ENCODE peak calls at places on chromosomes 16 and 17, in four cellular contexts. One of them, this sample, is unnamed.

GRCh38 chr17:74671031-74671771 is 41.5 kb downstream of the CD300LF start:
- DNase-seq in HepG2: peak; percentile 67
- DNase-seq in K562: peak; percentile 64
- DNase-seq in H1: peak; percentile 97
- DNase-seq in this sample: peak; percentile 80

GRCh38 chr17:81528651-81529436 is 667 bp downstream of the FSCN2 start:
- DNase-seq in HepG2: no peak
- DNase-seq in H1: no peak
- DNase-seq in K562: no peak
- DNase-seq in this sample: no peak

GRCh38 chr17:73316919-73317505 is 5.2 kb upstream of the CDC42EP4 start:
- DNase-seq in HepG2: no peak
- DNase-seq in K562: no peak
- DNase-seq in H1: no peak
- DNase-seq in this sample: no peak

GRCh38 chr17:82407255-82407654 is 10.9 kb upstream of the HEXD start:
- DNase-seq in H1: no peak
- DNase-seq in HepG2: no peak
- DNase-seq in K562: no peak
- DNase-seq in this sample: peak; percentile 33

GRCh38 chr17:10226930-10227695 is 28.7 kb upstream of the GAS7 start:
- DNase-seq in K562: peak; percentile 72
- DNase-seq in H1: peak; percentile 92
- DNase-seq in HepG2: peak; percentile 16
- DNase-seq in this sample: peak; percentile 55

GRCh38 chr17:64783556-64784352 is 121.6 kb upstream of the SMURF2 start:
- DNase-seq in HepG2: no peak
- DNase-seq in H1: no peak
- DNase-seq in K562: no peak
- DNase-seq in this sample: no peak

GRCh38 chr16:85522842-85523601 is 90.1 kb upstream of the GSE1 start:
- DNase-seq in H1: no peak
- DNase-seq in HepG2: no peak
- DNase-seq in K562: no peak
- DNase-seq in this sample: no peak

GRCh38 chr17:58047751-58048150 is 35.5 kb upstream of the DYNLL2 start:
- DNase-seq in H1: no peak
- DNase-seq in K562: no peak
- DNase-seq in HepG2: no peak
- DNase-seq in this sample: no peak

GRCh38 chr17:17413215-17413792 is 63.5 kb upstream of the MED9 start:
- DNase-seq in HepG2: peak; percentile 32
- DNase-seq in K562: no peak
- DNase-seq in H1: no peak
- DNase-seq in this sample: no peak

GRCh38 chr16:47395733-47396503 is 64.9 kb downstream of the ITFG1 start:
- DNase-seq in HepG2: no peak
- DNase-seq in H1: no peak
- DNase-seq in K562: no peak
- DNase-seq in this sample: no peak

GRCh38 chr16:68636064-68636551 is 9.0 kb upstream of the CDH3 start:
- DNase-seq in H1: no peak
- DNase-seq in HepG2: no peak
- DNase-seq in K562: no peak
- DNase-seq in this sample: peak; percentile 57

GRCh38 chr16:19757026-19757425 is 39.0 kb downstream of the IQCK start:
- DNase-seq in H1: no peak
- DNase-seq in K562: no peak
- DNase-seq in HepG2: no peak
- DNase-seq in this sample: no peak

GRCh38 chr17:28472871-28473497 is 460 bp upstream of the SLC13A2 start:
- DNase-seq in HepG2: no peak
- DNase-seq in H1: peak; percentile 28
- DNase-seq in K562: no peak
- DNase-seq in this sample: no peak

GRCh38 chr16:68281368-68282063 is 17.2 kb downstream of the SLC7A6 start:
- DNase-seq in K562: no peak
- DNase-seq in HepG2: peak; percentile 97
- DNase-seq in H1: no peak
- DNase-seq in this sample: no peak

GRCh38 chr16:89138513-89138795 is 33.1 kb upstream of the CDH15 start:
- DNase-seq in HepG2: no peak
- DNase-seq in K562: no peak
- DNase-seq in H1: no peak
- DNase-seq in this sample: no peak

GRCh38 chr16:61900482-61900881 is 135.8 kb downstream of the CDH8 start:
- DNase-seq in H1: no peak
- DNase-seq in K562: no peak
- DNase-seq in HepG2: no peak
- DNase-seq in this sample: peak; percentile 1

GRCh38 chr16:24151482-24151939 is 104.6 kb upstream of the CACNG3 start:
- DNase-seq in K562: no peak
- DNase-seq in HepG2: no peak
- DNase-seq in H1: no peak
- DNase-seq in this sample: no peak

GRCh38 chr16:11034005-11034404 is 89.6 kb downstream of the CLEC16A start:
- DNase-seq in H1: no peak
- DNase-seq in K562: no peak
- DNase-seq in HepG2: no peak
- DNase-seq in this sample: no peak

GRCh38 chr17:35795007-35795870 is at the start of gene MMP28:
- DNase-seq in HepG2: no peak
- DNase-seq in K562: peak; percentile 74
- DNase-seq in H1: peak; percentile 81
- DNase-seq in this sample: peak; percentile 70

GRCh38 chr16:24668481-24669001 is 60.9 kb upstream of the TNRC6A start:
- DNase-seq in H1: no peak
- DNase-seq in HepG2: no peak
- DNase-seq in K562: no peak
- DNase-seq in this sample: no peak

GRCh38 chr16:67910162-67910561 is 17.1 kb downstream of the PSKH1 start:
- DNase-seq in HepG2: no peak
- DNase-seq in H1: no peak
- DNase-seq in K562: no peak
- DNase-seq in this sample: no peak

GRCh38 chr17:30318190-30318589 is 15.7 kb downstream of the TMIGD1 start:
- DNase-seq in H1: no peak
- DNase-seq in K562: no peak
- DNase-seq in HepG2: no peak
- DNase-seq in this sample: no peak

GRCh38 chr17:76881408-76881807 is 13.2 kb downstream of the MGAT5B start:
- DNase-seq in H1: no peak
- DNase-seq in HepG2: no peak
- DNase-seq in K562: no peak
- DNase-seq in this sample: no peak

GRCh38 chr17:12979826-12980500 is 37.9 kb downstream of the ELAC2 start:
- DNase-seq in H1: no peak
- DNase-seq in K562: no peak
- DNase-seq in HepG2: no peak
- DNase-seq in this sample: no peak

GRCh38 chr17:18315498-18316360 is 636 bp downstream of the SMCR8 start:
- DNase-seq in HepG2: no peak
- DNase-seq in H1: no peak
- DNase-seq in K562: no peak
- DNase-seq in this sample: no peak

GRCh38 chr17:45293413-45294211 is 23.2 kb downstream of the MAP3K14 start:
- DNase-seq in K562: peak; percentile 28
- DNase-seq in HepG2: peak; percentile 58
- DNase-seq in H1: no peak
- DNase-seq in this sample: peak; percentile 93

GRCh38 chr17:50027639-50028206 is 28.2 kb upstream of the ITGA3 start:
- DNase-seq in H1: no peak
- DNase-seq in HepG2: no peak
- DNase-seq in K562: peak; percentile 7
- DNase-seq in this sample: peak; percentile 98

GRCh38 chr17:151004-151403 is 13.6 kb downstream of the SCGB1C2 start:
- DNase-seq in K562: no peak
- DNase-seq in H1: no peak
- DNase-seq in HepG2: peak; percentile 55
- DNase-seq in this sample: no peak

DNA sequence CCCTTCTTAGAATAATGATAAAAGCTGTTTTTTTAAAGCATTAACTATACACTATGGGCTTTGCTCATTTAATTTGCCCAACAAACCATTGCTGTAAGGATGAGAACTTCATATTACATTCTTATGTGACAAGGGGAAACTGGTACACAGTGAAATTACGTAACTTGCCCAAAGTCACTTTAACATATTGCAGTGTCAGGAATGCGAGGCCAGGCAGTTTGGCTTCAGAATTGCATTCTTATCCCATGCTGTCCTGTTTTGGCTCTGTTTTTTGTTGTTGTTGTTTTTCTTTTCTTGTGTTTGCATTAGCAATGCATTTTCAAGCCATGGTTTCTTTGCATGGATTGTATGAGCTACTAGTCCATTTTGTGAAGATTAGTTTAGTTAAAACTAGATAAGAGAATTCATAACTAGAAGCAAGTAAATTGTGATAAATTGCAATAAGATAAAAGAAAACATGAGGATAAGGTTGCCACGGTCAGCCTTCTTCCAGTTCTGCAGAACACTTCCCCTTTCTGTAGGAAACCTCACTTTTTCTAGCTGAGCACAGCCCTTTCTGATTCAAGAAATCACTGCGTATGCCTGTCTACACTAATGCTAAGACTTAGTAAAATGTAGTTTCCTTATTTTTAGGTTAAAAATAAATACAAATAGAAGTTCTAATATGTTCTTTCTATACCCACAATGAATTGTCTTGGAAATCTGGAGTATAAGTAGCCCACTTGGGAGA is 221.3 kb upstream of the KCNJ16 start:
- DNase-seq in HepG2: no peak
- DNase-seq in K562: no peak
- DNase-seq in H1: no peak
- DNase-seq in this sample: no peak
- TF ChIP-seq RNF2 in HepG2: no peak
- TF ChIP-seq RNF2 in K562: no peak
- TF ChIP-seq RNF2 in H1: no peak
- TF ChIP-seq RNF2 in this sample: no peak

GRCh38 chr17:38898291-38898679 is 27.1 kb upstream of the LASP1NB start:
- DNase-seq in H1: no peak
- DNase-seq in K562: no peak
- DNase-seq in HepG2: no peak
- DNase-seq in this sample: no peak
- TF ChIP-seq RNF2 in H1: no peak
- TF ChIP-seq RNF2 in K562: no peak
- TF ChIP-seq RNF2 in HepG2: no peak
- TF ChIP-seq RNF2 in this sample: no peak

DNA sequence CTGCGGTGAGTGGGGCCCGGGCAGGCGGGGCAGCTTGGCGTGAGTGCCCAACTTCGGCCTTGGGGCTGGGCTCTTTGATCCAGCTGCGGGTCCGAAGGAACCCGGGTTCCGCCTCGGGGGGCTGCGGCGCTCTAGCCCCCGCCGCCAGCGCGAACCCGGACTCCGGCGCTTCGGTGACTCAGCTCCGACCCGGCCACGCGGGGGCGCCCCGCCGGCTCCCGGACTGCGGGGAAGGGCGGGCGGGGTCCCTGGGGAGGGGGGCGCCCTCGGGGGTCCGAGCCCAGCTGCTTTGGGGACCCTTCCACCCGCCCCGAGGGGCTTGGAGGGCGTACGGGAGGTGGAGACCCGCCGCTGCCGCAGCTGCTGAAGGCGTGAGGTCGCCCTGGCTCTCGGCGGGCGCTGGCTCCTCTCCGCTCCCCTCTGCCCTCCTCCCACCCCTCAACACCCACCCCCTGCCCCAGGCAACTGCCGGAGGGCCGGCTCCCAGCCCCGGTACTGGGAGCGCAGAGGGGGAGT is 461 bp downstream of the CPNE2 start:
- DNase-seq in H1: peak; percentile 81
- DNase-seq in K562: peak; percentile 83
- DNase-seq in HepG2: no peak
- DNase-seq in this sample: peak; percentile 62
- TF ChIP-seq RNF2 in H1: no peak
- TF ChIP-seq RNF2 in K562: no peak
- TF ChIP-seq RNF2 in HepG2: no peak
- TF ChIP-seq RNF2 in this sample: no peak

DNA sequence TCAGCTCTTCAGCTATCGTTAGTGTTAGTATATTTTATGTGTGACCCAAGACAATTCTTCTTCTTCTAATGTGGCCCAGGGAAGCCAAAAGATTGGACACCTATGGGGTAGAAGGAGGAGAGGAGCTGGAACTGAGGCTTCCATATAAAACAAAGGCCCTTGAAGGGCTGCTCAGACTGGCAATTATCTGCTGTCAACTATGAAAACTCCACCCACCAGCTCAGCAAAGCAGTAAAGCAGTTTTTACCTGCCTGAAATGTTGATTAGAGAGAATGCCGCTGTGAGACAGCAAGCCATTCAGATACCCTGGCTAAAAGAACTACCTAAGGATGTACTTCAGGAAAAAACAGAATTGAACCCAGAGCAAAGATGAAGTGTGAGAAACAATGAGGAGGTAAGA is 45.9 kb upstream of the GNAO1 start:
- DNase-seq in HepG2: no peak
- DNase-seq in H1: no peak
- DNase-seq in K562: no peak
- DNase-seq in this sample: no peak
- TF ChIP-seq RNF2 in HepG2: no peak
- TF ChIP-seq RNF2 in H1: no peak
- TF ChIP-seq RNF2 in K562: no peak
- TF ChIP-seq RNF2 in this sample: no peak

GRCh38 chr16:80640316-80640715 is 99.5 kb downstream of the DYNLRB2 start:
- DNase-seq in K562: no peak
- DNase-seq in H1: no peak
- DNase-seq in HepG2: no peak
- DNase-seq in this sample: no peak

GRCh38 chr16:80639636-80640035 is 98.8 kb downstream of the DYNLRB2 start:
- DNase-seq in K562: no peak
- DNase-seq in H1: no peak
- DNase-seq in HepG2: no peak
- DNase-seq in this sample: no peak

GRCh38 chr16:80637621-80638020 is 96.8 kb downstream of the DYNLRB2 start:
- DNase-seq in H1: no peak
- DNase-seq in HepG2: no peak
- DNase-seq in K562: no peak
- DNase-seq in this sample: no peak
- TF ChIP-seq RNF2 in H1: no peak
- TF ChIP-seq RNF2 in HepG2: no peak
- TF ChIP-seq RNF2 in K562: no peak
- TF ChIP-seq RNF2 in this sample: no peak

This sample was measured in A549.